ENCODE peak calls at places on chromosomes 11 and 22, in eight cellular contexts. I, E, U, T, O, P, V and F are unnamed samples.

GRCh38 chr22:21632237-21632895 is at the start of gene CCDC116:
- DNase-seq in I (peak; percentile 77), E (no peak), U (no peak), T (no peak), O (peak; percentile 17), P (peak; percentile 89), V (peak; percentile 65), F (peak; percentile 23)

GRCh38 chr11:46270707-46271106 is 6.8 kb upstream of the CREB3L1 start:
- DNase-seq in I (no peak), E (no peak), U (no peak), T (no peak), O (no peak), P (no peak), V (no peak), F (no peak)

GRCh38 chr11:132114185-132114584 is 743.8 kb downstream of the NTM start:
- DNase-seq in I (no peak), E (peak; percentile 72), U (peak; percentile 19), T (no peak), O (no peak), P (no peak), V (no peak), F (no peak)

GRCh38 chr11:16607675-16608644 is 130.5 kb upstream of the C11orf58 start:
- DNase-seq in I (no peak), E (no peak), U (no peak), T (no peak), O (no peak), P (no peak), V (no peak), F (peak; percentile 59)

GRCh38 chr22:29266564-29267461 is 968 bp downstream of the RHBDD3 start:
- DNase-seq in I (no peak), E (no peak), U (no peak), T (no peak), O (no peak), P (peak; percentile 60), V (no peak), F (no peak)

GRCh38 chr11:45237666-45238348 is 48.3 kb downstream of the SYT13 start:
- DNase-seq in I (no peak), E (no peak), U (no peak), T (no peak), O (no peak), P (no peak), V (no peak), F (peak; percentile 48)

GRCh38 chr11:61290905-61291690 is 4.0 kb downstream of the VWCE start:
- DNase-seq in I (peak; percentile 34), E (no peak), U (no peak), T (no peak), O (no peak), P (no peak), V (peak; percentile 26), F (no peak)

GRCh38 chr22:44187652-44188230 is 7.0 kb downstream of the PARVG start:
- DNase-seq in I (no peak), E (no peak), U (no peak), T (no peak), O (no peak), P (peak; percentile 41), V (no peak), F (no peak)

GRCh38 chr22:23557036-23557435 is 23.1 kb downstream of the IGLL1 start:
- DNase-seq in I (no peak), E (no peak), U (no peak), T (no peak), O (no peak), P (peak; percentile 50), V (no peak), F (no peak)

GRCh38 chr11:22340803-22341581 is 2.8 kb downstream of the SLC17A6 start:
- DNase-seq in I (peak; percentile 6), E (no peak), U (no peak), T (no peak), O (no peak), P (no peak), V (no peak), F (no peak)

GRCh38 chr11:92838655-92839334 is 130.7 kb upstream of the MTNR1B start:
- DNase-seq in I (no peak), E (peak; percentile 21), U (no peak), T (no peak), O (no peak), P (no peak), V (no peak), F (no peak)

GRCh38 chr11:44404323-44404705 is 94.4 kb upstream of the ALX4 start:
- DNase-seq in I (no peak), E (no peak), U (no peak), T (no peak), O (no peak), P (no peak), V (no peak), F (no peak)

GRCh38 chr11:12995211-12995610 is 13.9 kb upstream of the RASSF10 start:
- DNase-seq in I (no peak), E (no peak), U (no peak), T (no peak), O (no peak), P (no peak), V (no peak), F (no peak)

GRCh38 chr11:1205121-1205986 is 17.5 kb upstream of the MUC5B start:
- DNase-seq in I (no peak), E (no peak), U (peak; percentile 8), T (no peak), O (no peak), P (peak; percentile 60), V (no peak), F (no peak)

GRCh38 chr11:118894192-118894591 is 10.5 kb downstream of the CXCR5 start:
- DNase-seq in I (no peak), E (no peak), U (no peak), T (no peak), O (no peak), P (no peak), V (no peak), F (no peak)

GRCh38 chr11:11284481-11284880 is 68.6 kb downstream of the CSNK2A3 start:
- DNase-seq in I (no peak), E (no peak), U (no peak), T (no peak), O (no peak), P (no peak), V (no peak), F (no peak)

GRCh38 chr11:73314121-73314948 is 6.3 kb downstream of the ARHGEF17 start:
- DNase-seq in I (no peak), E (no peak), U (no peak), T (no peak), O (no peak), P (no peak), V (no peak), F (no peak)

GRCh38 chr22:21450858-21451331 is 16.3 kb upstream of the TMEM191C start:
- DNase-seq in I (no peak), E (no peak), U (no peak), T (no peak), O (no peak), P (peak; percentile 44), V (no peak), F (no peak)

GRCh38 chr11:17352925-17353227 is 1.3 kb downstream of the NCR3LG1 start:
- DNase-seq in I (peak; percentile 61), E (peak; percentile 60), U (peak; percentile 13), T (peak; percentile 63), O (no peak), P (peak; percentile 75), V (peak; percentile 39), F (no peak)

GRCh38 chr11:87926250-87926970 is 248.8 kb downstream of the RAB38 start:
- DNase-seq in I (no peak), E (no peak), U (no peak), T (no peak), O (no peak), P (no peak), V (no peak), F (no peak)

GRCh38 chr11:127226376-127226775 is 225.8 kb upstream of the KIRREL3 start:
- DNase-seq in I (no peak), E (no peak), U (no peak), T (no peak), O (no peak), P (no peak), V (no peak), F (no peak)

GRCh38 chr22:41524809-41525449 is 19.3 kb downstream of the POLR3H start:
- DNase-seq in I (peak; percentile 76), E (no peak), U (no peak), T (no peak), O (peak; percentile 25), P (peak; percentile 84), V (peak; percentile 52), F (no peak)